ENCODE peak calls at places on chromosomes 16 and 17, in nine cellular contexts. G is GM13977, R is endothelial cell, N is tibial nerve, Z is heart right ventricle, T is kidney epithelial cell, F is astrocyte of the spinal cord, I is AG10803, M is RWPE1. W is an unnamed sample.

GRCh38 chr17:72976971-72977767 is 115.3 kb downstream of the SLC39A11 start:
- DNase-seq in G (no peak), R (no peak), N (peak), Z (peak), T (peak), F (peak), I (peak), M (peak), W (peak)

GRCh38 chr17:6688944-6689343 is 24.2 kb downstream of the SLC13A5 start:
- DNase-seq in G (no peak), R (no peak), N (no peak), Z (no peak), T (no peak), F (no peak), I (no peak), M (no peak), W (no peak)

GRCh38 chr17:5254903-5255521 is 20.4 kb upstream of the SCIMP start:
- DNase-seq in G (peak), R (no peak), N (no peak), Z (no peak), T (no peak), F (no peak), I (no peak), M (no peak), W (no peak)

GRCh38 chr16:7526736-7527135 is 194.1 kb downstream of the RBFOX1 start:
- DNase-seq in G (no peak), R (no peak), N (no peak), Z (no peak), T (no peak), F (no peak), I (no peak), M (no peak), W (no peak)

GRCh38 chr17:6427284-6427781 is 7.6 kb downstream of the AIPL1 start:
- DNase-seq in G (peak), R (no peak), N (no peak), Z (no peak), T (no peak), F (peak), I (peak), M (no peak), W (no peak)

GRCh38 chr17:31424944-31425582 is 33.6 kb downstream of the RAB11FIP4 start:
- DNase-seq in G (no peak), R (no peak), N (no peak), Z (no peak), T (no peak), F (no peak), I (peak), M (no peak), W (no peak)

GRCh38 chr17:49494937-49495841 is at the start of gene NGFR:
- DNase-seq in G (peak), R (peak), N (no peak), Z (peak), T (no peak), F (no peak), I (no peak), M (peak), W (no peak)

GRCh38 chr16:29316673-29317237 is 89.8 kb downstream of the NPIPB11 start:
- DNase-seq in G (no peak), R (no peak), N (no peak), Z (no peak), T (no peak), F (no peak), I (no peak), M (no peak), W (no peak)

GRCh38 chr17:61863801-61864126 is 436 bp upstream of the BRIP1 start:
- DNase-seq in G (no peak), R (peak), N (no peak), Z (no peak), T (no peak), F (no peak), I (no peak), M (no peak), W (no peak)

GRCh38 chr16:875182-876040 is 74.9 kb upstream of the GNG13 start:
- DNase-seq in G (no peak), R (no peak), N (no peak), Z (peak), T (no peak), F (no peak), I (no peak), M (no peak), W (no peak)

GRCh38 chr17:44095647-44096496 is 25.3 kb downstream of the G6PC3 start:
- DNase-seq in G (peak), R (peak), N (peak), Z (peak), T (peak), F (peak), I (peak), M (peak), W (no peak)

GRCh38 chr17:78236362-78237127 is 5.1 kb downstream of the TMEM235 start:
- DNase-seq in G (no peak), R (no peak), N (no peak), Z (no peak), T (no peak), F (no peak), I (no peak), M (no peak), W (no peak)

GRCh38 chr17:59365383-59365981 is 34.0 kb downstream of the YPEL2 start:
- DNase-seq in G (no peak), R (no peak), N (no peak), Z (no peak), T (no peak), F (no peak), I (no peak), M (no peak), W (no peak)

GRCh38 chr16:16014329-16015224 is 65.2 kb downstream of the ABCC1 start:
- DNase-seq in G (no peak), R (no peak), N (peak), Z (peak), T (no peak), F (peak), I (peak), M (no peak), W (peak)

GRCh38 chr16:56987692-56988091 is 1.7 kb upstream of the NLRC5 start:
- DNase-seq in G (no peak), R (no peak), N (no peak), Z (no peak), T (no peak), F (no peak), I (no peak), M (no peak), W (no peak)

GRCh38 chr17:51850206-51850605 is 308.3 kb downstream of the CA10 start:
- DNase-seq in G (no peak), R (no peak), N (no peak), Z (no peak), T (no peak), F (no peak), I (no peak), M (no peak), W (no peak)

GRCh38 chr17:10668771-10669170 is 11.7 kb upstream of the MYH3 start:
- DNase-seq in G (no peak), R (no peak), N (no peak), Z (no peak), T (no peak), F (peak), I (peak), M (peak), W (no peak)

GRCh38 chr16:23072769-23073549 is 76.3 kb downstream of the USP31 start:
- DNase-seq in G (no peak), R (no peak), N (no peak), Z (no peak), T (no peak), F (peak), I (peak), M (peak), W (no peak)
- TF ChIP-seq CTCF in G (no peak), R (peak), N (no peak), Z (no peak), T (no peak), F (no peak), I (peak), M (no peak), W (no peak)

GRCh38 chr17:34199932-34200534 is 55.1 kb upstream of the CCL2 start:
- DNase-seq in G (peak), R (peak), N (peak), Z (peak), T (peak), F (peak), I (peak), M (peak), W (peak)
- TF ChIP-seq CTCF in G (peak), R (peak), N (peak), Z (peak), T (peak), F (peak), I (peak), M (peak), W (peak)

DNA sequence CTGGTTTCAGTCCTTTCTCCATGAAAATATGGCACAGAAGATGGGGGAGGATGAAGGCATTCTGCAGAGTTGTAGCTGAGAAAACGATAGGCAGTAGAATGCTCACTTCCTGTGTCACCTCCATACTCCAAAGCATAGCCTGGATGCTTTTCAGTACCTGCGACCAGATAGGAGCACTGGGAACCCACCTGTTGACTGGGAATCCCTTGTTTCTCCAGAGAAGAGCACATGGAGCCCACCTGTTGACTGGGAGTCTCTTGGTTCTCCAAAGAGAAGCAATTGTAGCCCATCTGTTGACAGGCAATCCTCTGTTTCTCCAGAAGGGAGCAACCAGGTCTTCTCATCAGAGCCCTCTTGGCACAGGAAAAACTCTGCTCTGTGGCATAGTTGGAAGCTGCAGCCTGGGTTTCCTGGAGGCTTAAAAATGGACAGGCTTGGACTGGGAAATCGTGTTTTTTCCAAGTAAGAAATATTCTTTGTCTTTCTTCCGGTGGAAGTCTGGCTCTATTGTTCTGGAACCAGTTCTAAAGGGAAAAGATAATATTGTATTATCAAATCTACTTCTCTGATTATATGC is 13.2 kb downstream of the TERF2IP start:
- DNase-seq in G (no peak), R (no peak), N (no peak), Z (no peak), T (no peak), F (no peak), I (no peak), M (no peak), W (no peak)
- TF ChIP-seq CTCF in G (no peak), R (no peak), N (no peak), Z (no peak), T (no peak), F (no peak), I (no peak), M (no peak), W (no peak)

GRCh38 chr17:30236807-30237206 is 1.3 kb upstream of the SLC6A4 start:
- DNase-seq in G (peak), R (peak), N (peak), Z (peak), T (no peak), F (peak), I (peak), M (peak), W (peak)
- TF ChIP-seq CTCF in G (peak), R (peak), N (peak), Z (peak), T (peak), F (peak), I (peak), M (peak), W (peak)

DNA sequence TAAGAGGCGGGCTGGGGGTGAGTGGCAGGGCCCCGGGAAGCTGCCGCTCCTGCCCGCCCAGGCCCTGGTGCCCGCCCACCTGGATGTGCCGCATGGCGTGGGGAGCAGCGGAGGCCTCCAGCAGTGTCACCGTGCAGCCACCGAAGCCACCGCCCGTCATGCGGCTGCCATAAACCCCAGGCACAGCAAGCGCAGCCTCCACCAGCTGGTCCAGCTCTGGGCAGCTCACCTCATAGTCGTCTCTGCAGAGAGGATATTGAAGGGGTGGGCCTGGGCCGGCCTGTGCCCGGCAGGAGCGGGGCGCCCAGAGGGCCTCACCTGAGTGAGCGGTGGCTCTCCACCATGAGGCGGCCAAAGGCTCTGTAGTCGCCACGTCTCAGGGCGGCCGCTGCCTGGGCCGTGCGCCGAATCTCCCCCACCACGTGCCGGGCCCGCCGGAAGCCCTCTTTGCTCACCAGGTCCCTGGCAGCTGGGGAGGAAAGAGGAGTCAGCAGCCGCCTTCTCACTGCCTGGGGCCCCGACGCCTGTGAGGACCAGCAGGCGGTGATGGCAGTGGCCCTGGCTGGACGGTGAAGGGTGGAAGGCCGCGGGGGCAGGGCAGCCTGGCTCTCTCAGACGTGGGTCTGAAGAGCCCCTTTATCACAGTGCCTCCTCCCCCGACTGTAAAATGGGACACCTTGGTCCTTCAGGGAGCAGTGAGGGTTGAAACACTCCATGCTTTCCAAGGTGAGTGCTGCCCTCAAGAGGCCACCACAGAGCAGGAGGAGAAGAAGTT is 6.7 kb downstream of the GALK1 start:
- DNase-seq in G (no peak), R (no peak), N (no peak), Z (no peak), T (no peak), F (no peak), I (no peak), M (no peak), W (no peak)
- TF ChIP-seq CTCF in G (peak), R (no peak), N (no peak), Z (no peak), T (peak), F (peak), I (peak), M (peak), W (no peak)

GRCh38 chr16:49608801-49609200 is 235.2 kb downstream of the C16orf78 start:
- DNase-seq in G (no peak), R (no peak), N (no peak), Z (no peak), T (no peak), F (peak), I (peak), M (no peak), W (no peak)
- TF ChIP-seq CTCF in G (peak), R (no peak), N (peak), Z (peak), T (peak), F (peak), I (peak), M (no peak), W (peak)

GRCh38 chr17:40068584-40068916 is 5.8 kb downstream of the THRA start:
- DNase-seq in G (no peak), R (no peak), N (no peak), Z (no peak), T (no peak), F (no peak), I (no peak), M (no peak), W (no peak)

GRCh38 chr17:40068917-40069750 is 6.4 kb downstream of the THRA start:
- DNase-seq in G (peak), R (no peak), N (peak), Z (peak), T (peak), F (peak), I (peak), M (no peak), W (peak)

GRCh38 chr17:40070644-40070894 is 7.8 kb downstream of the THRA start:
- DNase-seq in G (no peak), R (no peak), N (no peak), Z (no peak), T (no peak), F (no peak), I (no peak), M (no peak), W (no peak)

GRCh38 chr17:40070895-40071719 is 8.3 kb downstream of the THRA start:
- DNase-seq in G (no peak), R (no peak), N (peak), Z (peak), T (no peak), F (no peak), I (no peak), M (no peak), W (peak)

DNA sequence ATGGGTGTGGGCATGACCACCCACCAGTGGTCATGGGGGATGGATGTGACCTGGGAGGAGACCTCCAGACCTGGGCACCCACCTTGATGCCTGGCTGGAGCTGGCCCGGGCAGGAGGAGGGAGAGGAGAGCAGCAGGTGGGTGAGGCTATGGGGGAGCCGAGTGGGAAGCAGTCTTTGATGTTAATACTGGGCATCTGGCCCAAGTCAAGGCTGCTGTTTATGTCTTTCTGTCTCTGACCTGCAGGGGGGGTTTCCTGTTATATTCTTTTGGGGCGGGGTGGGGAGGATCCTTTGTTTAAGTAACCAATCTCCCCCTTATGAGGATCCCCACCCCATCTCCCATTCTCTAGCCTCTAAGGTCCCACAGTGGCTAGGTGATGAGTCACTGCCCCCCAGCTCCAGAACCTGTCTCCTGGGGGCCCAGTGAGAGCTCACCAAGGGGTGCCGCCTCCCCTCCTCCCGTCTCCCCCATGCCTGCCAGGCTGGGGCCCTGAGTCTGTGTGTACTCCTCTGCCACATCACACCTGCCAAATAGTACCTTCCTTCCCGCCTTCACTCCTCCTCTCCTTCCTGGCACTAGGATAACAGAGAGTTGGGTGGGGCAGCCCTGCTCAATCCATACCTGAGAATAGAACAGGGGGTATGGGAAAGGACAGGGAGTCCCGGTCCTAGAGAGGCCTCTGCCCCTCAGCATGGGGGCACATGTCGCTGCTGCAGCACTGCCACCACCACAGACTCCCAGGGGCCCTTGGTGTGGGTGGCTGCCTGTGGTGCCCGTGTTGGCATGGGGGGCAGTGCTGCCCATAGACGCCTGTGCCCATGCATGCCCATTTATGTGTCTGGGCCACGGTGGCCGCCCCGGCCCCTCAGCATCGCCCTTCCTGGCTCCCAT is 7.2 kb downstream of the THRA start:
- DNase-seq in G (peak), R (no peak), N (peak), Z (peak), T (no peak), F (peak), I (no peak), M (peak), W (no peak)
- TF ChIP-seq CTCF in G (peak), R (peak), N (peak), Z (peak), T (peak), F (peak), I (peak), M (no peak), W (no peak)

GRCh38 chr17:81401727-81402529 is 6.7 kb downstream of the BAHCC1 start:
- DNase-seq in G (no peak), R (no peak), N (no peak), Z (peak), T (no peak), F (no peak), I (peak), M (no peak), W (peak)
- TF ChIP-seq CTCF in G (peak), R (no peak), N (peak), Z (peak), T (peak), F (peak), I (peak), M (peak), W (peak)

GRCh38 chr17:66021757-66022156 is 170.2 kb downstream of the CEP112 start:
- DNase-seq in G (no peak), R (no peak), N (no peak), Z (no peak), T (no peak), F (no peak), I (no peak), M (no peak), W (no peak)
- TF ChIP-seq CTCF in G (no peak), R (no peak), N (no peak), Z (no peak), T (no peak), F (no peak), I (no peak), M (no peak), W (no peak)